ENCODE peak calls at places on chromosomes 5 and 9, in nine cellular contexts. One of them, this sample, is unnamed.

GRCh38 chr9:129109952-129110739 is 447 bp downstream of the CRAT start:
- DNase-seq in activated naive CD8-positive, alpha-beta T cell treated with anti-CD3 and anti-CD28 coated beads, Interleukin-2, amount 50 U/mL, for 24 hours: peak; percentile 14
- DNase-seq in B cell: peak; percentile 55
- DNase-seq in left lobe of liver: peak; percentile 60
- DNase-seq in mucosa of gallbladder: peak; percentile 16
- DNase-seq in T-helper 17 cell: no peak
- DNase-seq in SK-N-SH: no peak
- DNase-seq in Peyer's patch: no peak
- DNase-seq in tibial nerve: no peak
- DNase-seq in this sample: no peak

GRCh38 chr5:607541-608285 is 4.4 kb upstream of the CEP72 start:
- DNase-seq in tibial nerve: no peak
- DNase-seq in T-helper 17 cell: no peak
- DNase-seq in Peyer's patch: peak; percentile 46
- DNase-seq in activated naive CD8-positive, alpha-beta T cell treated with anti-CD3 and anti-CD28 coated beads, Interleukin-2, amount 50 U/mL, for 24 hours: no peak
- DNase-seq in SK-N-SH: no peak
- DNase-seq in B cell: peak; percentile 69
- DNase-seq in mucosa of gallbladder: no peak
- DNase-seq in left lobe of liver: peak; percentile 36
- DNase-seq in this sample: no peak

GRCh38 chr9:72292874-72293607 is 72.0 kb downstream of the ZFAND5 start:
- DNase-seq in mucosa of gallbladder: peak; percentile 46
- DNase-seq in Peyer's patch: no peak
- DNase-seq in T-helper 17 cell: no peak
- DNase-seq in activated naive CD8-positive, alpha-beta T cell treated with anti-CD3 and anti-CD28 coated beads, Interleukin-2, amount 50 U/mL, for 24 hours: no peak
- DNase-seq in left lobe of liver: no peak
- DNase-seq in B cell: no peak
- DNase-seq in SK-N-SH: no peak
- DNase-seq in tibial nerve: no peak
- DNase-seq in this sample: no peak

GRCh38 chr5:169064093-169064492 is 236.8 kb downstream of the SLIT3 start:
- DNase-seq in B cell: no peak
- DNase-seq in Peyer's patch: no peak
- DNase-seq in left lobe of liver: no peak
- DNase-seq in activated naive CD8-positive, alpha-beta T cell treated with anti-CD3 and anti-CD28 coated beads, Interleukin-2, amount 50 U/mL, for 24 hours: no peak
- DNase-seq in mucosa of gallbladder: no peak
- DNase-seq in SK-N-SH: no peak
- DNase-seq in tibial nerve: no peak
- DNase-seq in T-helper 17 cell: no peak
- DNase-seq in this sample: no peak

GRCh38 chr5:151222769-151223446 is 984 bp downstream of the CCDC69 start:
- DNase-seq in left lobe of liver: no peak
- DNase-seq in activated naive CD8-positive, alpha-beta T cell treated with anti-CD3 and anti-CD28 coated beads, Interleukin-2, amount 50 U/mL, for 24 hours: peak; percentile 55
- DNase-seq in SK-N-SH: no peak
- DNase-seq in B cell: peak; percentile 41
- DNase-seq in mucosa of gallbladder: peak; percentile 16
- DNase-seq in Peyer's patch: peak; percentile 81
- DNase-seq in T-helper 17 cell: peak; percentile 34
- DNase-seq in tibial nerve: no peak
- DNase-seq in this sample: no peak

GRCh38 chr5:134046801-134047707 is 42.3 kb upstream of the VDAC1 start:
- DNase-seq in activated naive CD8-positive, alpha-beta T cell treated with anti-CD3 and anti-CD28 coated beads, Interleukin-2, amount 50 U/mL, for 24 hours: no peak
- DNase-seq in Peyer's patch: no peak
- DNase-seq in left lobe of liver: no peak
- DNase-seq in tibial nerve: no peak
- DNase-seq in SK-N-SH: no peak
- DNase-seq in mucosa of gallbladder: no peak
- DNase-seq in B cell: no peak
- DNase-seq in T-helper 17 cell: no peak
- DNase-seq in this sample: no peak

GRCh38 chr9:109039539-109039938 is 26.2 kb upstream of the CTNNAL1 start:
- DNase-seq in B cell: no peak
- DNase-seq in Peyer's patch: no peak
- DNase-seq in left lobe of liver: no peak
- DNase-seq in mucosa of gallbladder: no peak
- DNase-seq in T-helper 17 cell: no peak
- DNase-seq in tibial nerve: no peak
- DNase-seq in SK-N-SH: no peak
- DNase-seq in activated naive CD8-positive, alpha-beta T cell treated with anti-CD3 and anti-CD28 coated beads, Interleukin-2, amount 50 U/mL, for 24 hours: no peak
- DNase-seq in this sample: no peak

GRCh38 chr9:12697719-12698118 is 4.5 kb downstream of the TYRP1 start:
- DNase-seq in T-helper 17 cell: no peak
- DNase-seq in mucosa of gallbladder: no peak
- DNase-seq in Peyer's patch: no peak
- DNase-seq in tibial nerve: no peak
- DNase-seq in B cell: no peak
- DNase-seq in SK-N-SH: no peak
- DNase-seq in left lobe of liver: no peak
- DNase-seq in activated naive CD8-positive, alpha-beta T cell treated with anti-CD3 and anti-CD28 coated beads, Interleukin-2, amount 50 U/mL, for 24 hours: no peak
- DNase-seq in this sample: no peak

GRCh38 chr5:97764700-97765099 is 581.7 kb upstream of the RIOK2 start:
- DNase-seq in SK-N-SH: no peak
- DNase-seq in left lobe of liver: no peak
- DNase-seq in mucosa of gallbladder: no peak
- DNase-seq in Peyer's patch: no peak
- DNase-seq in activated naive CD8-positive, alpha-beta T cell treated with anti-CD3 and anti-CD28 coated beads, Interleukin-2, amount 50 U/mL, for 24 hours: no peak
- DNase-seq in B cell: no peak
- DNase-seq in T-helper 17 cell: no peak
- DNase-seq in tibial nerve: no peak
- DNase-seq in this sample: no peak

GRCh38 chr5:113212244-113212920 is 222.4 kb downstream of the TSSK1B start:
- DNase-seq in T-helper 17 cell: no peak
- DNase-seq in mucosa of gallbladder: peak; percentile 27
- DNase-seq in B cell: no peak
- DNase-seq in tibial nerve: no peak
- DNase-seq in left lobe of liver: no peak
- DNase-seq in SK-N-SH: peak; percentile 59
- DNase-seq in Peyer's patch: no peak
- DNase-seq in activated naive CD8-positive, alpha-beta T cell treated with anti-CD3 and anti-CD28 coated beads, Interleukin-2, amount 50 U/mL, for 24 hours: no peak
- DNase-seq in this sample: no peak

GRCh38 chr9:78982849-78983248 is 588.9 kb upstream of the TLE4 start:
- DNase-seq in SK-N-SH: no peak
- DNase-seq in activated naive CD8-positive, alpha-beta T cell treated with anti-CD3 and anti-CD28 coated beads, Interleukin-2, amount 50 U/mL, for 24 hours: no peak
- DNase-seq in left lobe of liver: no peak
- DNase-seq in tibial nerve: no peak
- DNase-seq in B cell: no peak
- DNase-seq in Peyer's patch: no peak
- DNase-seq in mucosa of gallbladder: no peak
- DNase-seq in T-helper 17 cell: no peak
- DNase-seq in this sample: no peak